ENCODE peak calls at places on chromosomes 3 and 15, in five cellular contexts. One of them, this sample, is unnamed.

GRCh38 chr3:171420667-171421066 is 39.5 kb downstream of the TNIK start:
- ATAC-seq in heart right ventricle: peak; percentile 59
- ATAC-seq in right cardiac atrium: peak; percentile 48
- ATAC-seq in left lung: peak; percentile 68
- ATAC-seq in CD4-positive, CD25-positive, alpha-beta regulatory T cell: no peak
- ATAC-seq in this sample: no peak

GRCh38 chr3:185950720-185951119 is 12.9 kb upstream of the TRA2B start:
- ATAC-seq in right cardiac atrium: no peak
- ATAC-seq in heart right ventricle: no peak
- ATAC-seq in left lung: no peak
- ATAC-seq in CD4-positive, CD25-positive, alpha-beta regulatory T cell: no peak
- ATAC-seq in this sample: no peak

GRCh38 chr15:63655683-63656372 is 58.6 kb downstream of the FBXL22 start:
- ATAC-seq in heart right ventricle: no peak
- ATAC-seq in left lung: no peak
- ATAC-seq in right cardiac atrium: peak; percentile 64
- ATAC-seq in CD4-positive, CD25-positive, alpha-beta regulatory T cell: no peak
- ATAC-seq in this sample: no peak

GRCh38 chr3:11808231-11808630 is 38.5 kb downstream of the TAMM41 start:
- ATAC-seq in right cardiac atrium: no peak
- ATAC-seq in left lung: no peak
- ATAC-seq in heart right ventricle: no peak
- ATAC-seq in CD4-positive, CD25-positive, alpha-beta regulatory T cell: no peak
- ATAC-seq in this sample: no peak

GRCh38 chr3:191702121-191702520 is 241.2 kb downstream of the PYDC2 start:
- ATAC-seq in left lung: no peak
- ATAC-seq in right cardiac atrium: no peak
- ATAC-seq in heart right ventricle: no peak
- ATAC-seq in CD4-positive, CD25-positive, alpha-beta regulatory T cell: no peak
- ATAC-seq in this sample: no peak

GRCh38 chr3:49712631-49713317 is 6.7 kb downstream of the AMIGO3 start:
- ATAC-seq in right cardiac atrium: no peak
- ATAC-seq in heart right ventricle: no peak
- ATAC-seq in CD4-positive, CD25-positive, alpha-beta regulatory T cell: no peak
- ATAC-seq in left lung: no peak
- ATAC-seq in this sample: no peak

GRCh38 chr3:48256557-48256956 is 15.7 kb downstream of the ZNF589 start:
- ATAC-seq in right cardiac atrium: no peak
- ATAC-seq in heart right ventricle: no peak
- ATAC-seq in left lung: no peak
- ATAC-seq in CD4-positive, CD25-positive, alpha-beta regulatory T cell: no peak
- ATAC-seq in this sample: no peak

GRCh38 chr3:37872413-37873160 is 10.9 kb downstream of the CTDSPL start:
- ATAC-seq in left lung: no peak
- ATAC-seq in heart right ventricle: no peak
- ATAC-seq in right cardiac atrium: peak; percentile 11
- ATAC-seq in CD4-positive, CD25-positive, alpha-beta regulatory T cell: no peak
- ATAC-seq in this sample: no peak

GRCh38 chr3:8887435-8888295 is 75.6 kb downstream of the RAD18 start:
- ATAC-seq in CD4-positive, CD25-positive, alpha-beta regulatory T cell: no peak
- ATAC-seq in left lung: no peak
- ATAC-seq in heart right ventricle: no peak
- ATAC-seq in right cardiac atrium: no peak
- ATAC-seq in this sample: no peak

GRCh38 chr15:101820781-101821180 is 8.8 kb downstream of the OR4F15 start:
- ATAC-seq in right cardiac atrium: no peak
- ATAC-seq in left lung: no peak
- ATAC-seq in CD4-positive, CD25-positive, alpha-beta regulatory T cell: no peak
- ATAC-seq in heart right ventricle: no peak
- ATAC-seq in this sample: no peak

GRCh38 chr15:67409175-67409574 is 111.8 kb upstream of the C15orf61 start:
- ATAC-seq in CD4-positive, CD25-positive, alpha-beta regulatory T cell: no peak
- ATAC-seq in heart right ventricle: no peak
- ATAC-seq in left lung: no peak
- ATAC-seq in right cardiac atrium: no peak
- ATAC-seq in this sample: no peak

GRCh38 chr15:52121006-52121405 is 8.4 kb upstream of the BCL2L10 start:
- ATAC-seq in heart right ventricle: no peak
- ATAC-seq in left lung: no peak
- ATAC-seq in right cardiac atrium: no peak
- ATAC-seq in CD4-positive, CD25-positive, alpha-beta regulatory T cell: no peak
- ATAC-seq in this sample: no peak

GRCh38 chr3:154040283-154040682 is 80.9 kb upstream of the ARHGEF26 start:
- ATAC-seq in right cardiac atrium: no peak
- ATAC-seq in heart right ventricle: no peak
- ATAC-seq in left lung: peak; percentile 56
- ATAC-seq in CD4-positive, CD25-positive, alpha-beta regulatory T cell: no peak
- ATAC-seq in this sample: no peak

GRCh38 chr15:25465835-25466234 is 27.0 kb upstream of the UBE3A start:
- ATAC-seq in left lung: peak; percentile 96
- ATAC-seq in heart right ventricle: peak; percentile 69
- ATAC-seq in right cardiac atrium: no peak
- ATAC-seq in CD4-positive, CD25-positive, alpha-beta regulatory T cell: no peak
- ATAC-seq in this sample: no peak

GRCh38 chr3:156630773-156631093 is 43.7 kb upstream of the TIPARP start:
- ATAC-seq in heart right ventricle: no peak
- ATAC-seq in left lung: no peak
- ATAC-seq in right cardiac atrium: no peak
- ATAC-seq in CD4-positive, CD25-positive, alpha-beta regulatory T cell: no peak
- ATAC-seq in this sample: no peak

GRCh38 chr15:90883971-90884718 is at the start of gene FES:
- ATAC-seq in right cardiac atrium: peak; percentile 82
- ATAC-seq in left lung: peak; percentile 81
- ATAC-seq in CD4-positive, CD25-positive, alpha-beta regulatory T cell: no peak
- ATAC-seq in heart right ventricle: peak; percentile 67
- ATAC-seq in this sample: peak; percentile 80

GRCh38 chr3:16113704-16114103 is 60.8 kb upstream of the GALNT15 start:
- ATAC-seq in CD4-positive, CD25-positive, alpha-beta regulatory T cell: no peak
- ATAC-seq in left lung: no peak
- ATAC-seq in heart right ventricle: peak; percentile 66
- ATAC-seq in right cardiac atrium: no peak
- ATAC-seq in this sample: peak; percentile 67

GRCh38 chr15:48794697-48795134 is 16.2 kb downstream of the CEP152 start:
- ATAC-seq in CD4-positive, CD25-positive, alpha-beta regulatory T cell: peak; percentile 34
- ATAC-seq in left lung: peak; percentile 76
- ATAC-seq in heart right ventricle: peak; percentile 70
- ATAC-seq in right cardiac atrium: peak; percentile 69
- ATAC-seq in this sample: peak; percentile 73

GRCh38 chr3:52372822-52373504 is 56.8 kb downstream of the DNAH1 start:
- ATAC-seq in right cardiac atrium: peak; percentile 20
- ATAC-seq in left lung: peak; percentile 33
- ATAC-seq in heart right ventricle: no peak
- ATAC-seq in CD4-positive, CD25-positive, alpha-beta regulatory T cell: no peak
- ATAC-seq in this sample: no peak

GRCh38 chr15:83970290-83970890 is 265.2 kb upstream of the GOLGA6L4 start:
- ATAC-seq in right cardiac atrium: peak; percentile 80
- ATAC-seq in heart right ventricle: peak; percentile 86
- ATAC-seq in CD4-positive, CD25-positive, alpha-beta regulatory T cell: no peak
- ATAC-seq in left lung: no peak
- ATAC-seq in this sample: peak; percentile 36

GRCh38 chr3:63278171-63278999 is at the start of gene SYNPR:
- ATAC-seq in left lung: no peak
- ATAC-seq in heart right ventricle: no peak
- ATAC-seq in CD4-positive, CD25-positive, alpha-beta regulatory T cell: no peak
- ATAC-seq in right cardiac atrium: peak; percentile 45
- ATAC-seq in this sample: no peak

GRCh38 chr15:61011576-61012336 is 217.3 kb downstream of the RORA start:
- ATAC-seq in CD4-positive, CD25-positive, alpha-beta regulatory T cell: no peak
- ATAC-seq in heart right ventricle: no peak
- ATAC-seq in right cardiac atrium: no peak
- ATAC-seq in left lung: peak; percentile 94
- ATAC-seq in this sample: no peak

GRCh38 chr3:17135696-17136095 is 250.9 kb downstream of the PLCL2 start:
- ATAC-seq in heart right ventricle: peak; percentile 30
- ATAC-seq in CD4-positive, CD25-positive, alpha-beta regulatory T cell: no peak
- ATAC-seq in right cardiac atrium: no peak
- ATAC-seq in left lung: no peak
- ATAC-seq in this sample: no peak

GRCh38 chr3:111227216-111227615 is 155.6 kb downstream of the NECTIN3 start:
- ATAC-seq in left lung: no peak
- ATAC-seq in heart right ventricle: no peak
- ATAC-seq in CD4-positive, CD25-positive, alpha-beta regulatory T cell: no peak
- ATAC-seq in right cardiac atrium: no peak
- ATAC-seq in this sample: no peak

GRCh38 chr3:172877011-172877410 is 126.5 kb downstream of the ECT2 start:
- ATAC-seq in right cardiac atrium: no peak
- ATAC-seq in heart right ventricle: no peak
- ATAC-seq in CD4-positive, CD25-positive, alpha-beta regulatory T cell: no peak
- ATAC-seq in left lung: peak; percentile 93
- ATAC-seq in this sample: no peak

GRCh38 chr3:171443211-171443957 is 16.8 kb downstream of the TNIK start:
- ATAC-seq in right cardiac atrium: peak; percentile 64
- ATAC-seq in CD4-positive, CD25-positive, alpha-beta regulatory T cell: no peak
- ATAC-seq in heart right ventricle: peak; percentile 74
- ATAC-seq in left lung: no peak
- ATAC-seq in this sample: no peak

GRCh38 chr3:159919873-159920272 is 68.8 kb upstream of the IL12A start:
- ATAC-seq in CD4-positive, CD25-positive, alpha-beta regulatory T cell: no peak
- ATAC-seq in heart right ventricle: peak; percentile 73
- ATAC-seq in right cardiac atrium: no peak
- ATAC-seq in left lung: no peak
- ATAC-seq in this sample: no peak

GRCh38 chr3:73827658-73828313 is 203.0 kb upstream of the PDZRN3 start:
- ATAC-seq in heart right ventricle: peak; percentile 89
- ATAC-seq in left lung: no peak
- ATAC-seq in right cardiac atrium: peak; percentile 86
- ATAC-seq in CD4-positive, CD25-positive, alpha-beta regulatory T cell: no peak
- ATAC-seq in this sample: peak; percentile 34

GRCh38 chr3:14225421-14225820 is 46.8 kb downstream of the LSM3 start:
- ATAC-seq in heart right ventricle: no peak
- ATAC-seq in CD4-positive, CD25-positive, alpha-beta regulatory T cell: no peak
- ATAC-seq in right cardiac atrium: peak; percentile 16
- ATAC-seq in left lung: peak; percentile 59
- ATAC-seq in this sample: no peak

GRCh38 chr15:76996526-76997401 is 1.8 kb downstream of the PSTPIP1 start:
- ATAC-seq in right cardiac atrium: peak; percentile 68
- ATAC-seq in heart right ventricle: peak; percentile 63
- ATAC-seq in left lung: peak; percentile 41
- ATAC-seq in CD4-positive, CD25-positive, alpha-beta regulatory T cell: peak; percentile 58
- ATAC-seq in this sample: peak; percentile 46

GRCh38 chr3:157122116-157122515 is 37.8 kb downstream of the CCNL1 start:
- ATAC-seq in CD4-positive, CD25-positive, alpha-beta regulatory T cell: no peak
- ATAC-seq in left lung: peak; percentile 57
- ATAC-seq in heart right ventricle: peak; percentile 53
- ATAC-seq in right cardiac atrium: no peak
- ATAC-seq in this sample: no peak

GRCh38 chr3:133476971-133477375 is 77.1 kb downstream of the BFSP2 start:
- ATAC-seq in right cardiac atrium: no peak
- ATAC-seq in left lung: no peak
- ATAC-seq in CD4-positive, CD25-positive, alpha-beta regulatory T cell: no peak
- ATAC-seq in heart right ventricle: no peak
- ATAC-seq in this sample: no peak

GRCh38 chr15:92021765-92022164 is 168.3 kb downstream of the SLCO3A1 start:
- ATAC-seq in heart right ventricle: no peak
- ATAC-seq in CD4-positive, CD25-positive, alpha-beta regulatory T cell: no peak
- ATAC-seq in left lung: no peak
- ATAC-seq in right cardiac atrium: no peak
- ATAC-seq in this sample: no peak

GRCh38 chr3:172585954-172586353 is 62.7 kb upstream of the TNFSF10 start:
- ATAC-seq in left lung: no peak
- ATAC-seq in right cardiac atrium: peak; percentile 19
- ATAC-seq in CD4-positive, CD25-positive, alpha-beta regulatory T cell: no peak
- ATAC-seq in heart right ventricle: no peak
- ATAC-seq in this sample: no peak

GRCh38 chr3:141737828-141738635 is at the start of gene RNF7:
- ATAC-seq in left lung: peak; percentile 97
- ATAC-seq in CD4-positive, CD25-positive, alpha-beta regulatory T cell: peak; percentile 95
- ATAC-seq in heart right ventricle: peak; percentile 99
- ATAC-seq in right cardiac atrium: peak; percentile 99
- ATAC-seq in this sample: peak; percentile 98

GRCh38 chr3:81985996-81986723 is 224.7 kb upstream of the GBE1 start:
- ATAC-seq in CD4-positive, CD25-positive, alpha-beta regulatory T cell: no peak
- ATAC-seq in right cardiac atrium: no peak
- ATAC-seq in left lung: no peak
- ATAC-seq in heart right ventricle: no peak
- ATAC-seq in this sample: no peak

GRCh38 chr3:25474000-25474399 is 45.9 kb downstream of the RARB start:
- ATAC-seq in heart right ventricle: peak; percentile 39
- ATAC-seq in right cardiac atrium: no peak
- ATAC-seq in left lung: no peak
- ATAC-seq in CD4-positive, CD25-positive, alpha-beta regulatory T cell: no peak
- ATAC-seq in this sample: no peak
- H3K4me1 ChIP-seq in heart right ventricle: peaks cover 43% of the 10 kb centered on the region
- H3K4me1 ChIP-seq in right cardiac atrium: peaks cover 6% of the 10 kb centered on the region
- H3K4me1 ChIP-seq in left lung: peaks cover 9% of the 10 kb centered on the region
- H3K4me1 ChIP-seq in CD4-positive, CD25-positive, alpha-beta regulatory T cell: no peaks in the 10 kb centered on the region
- H3K4me1 ChIP-seq in this sample: peaks cover 90% of the 10 kb centered on the region

DNA sequence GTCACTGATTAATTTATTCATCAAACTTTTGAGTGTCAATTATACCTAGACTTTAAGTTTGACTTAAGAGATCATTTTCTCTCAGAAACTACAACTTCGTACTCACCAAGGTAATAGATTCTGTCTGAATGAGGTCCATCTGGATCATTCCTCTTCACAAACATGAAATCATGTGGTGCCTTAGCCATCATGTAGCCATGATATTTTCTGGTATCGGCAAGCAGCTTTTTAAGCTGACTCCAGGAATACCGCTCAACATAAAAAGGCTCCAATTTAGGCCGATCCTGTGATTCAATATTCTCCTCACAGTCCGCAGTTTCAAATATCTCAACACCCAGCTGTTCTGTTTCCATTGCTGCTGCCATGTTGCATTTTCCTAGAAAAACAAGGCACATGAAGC is 5.3 kb downstream of the DPP8 start:
- ATAC-seq in CD4-positive, CD25-positive, alpha-beta regulatory T cell: no peak
- ATAC-seq in right cardiac atrium: no peak
- ATAC-seq in heart right ventricle: no peak
- ATAC-seq in left lung: no peak
- ATAC-seq in this sample: no peak
- H3K4me1 ChIP-seq in CD4-positive, CD25-positive, alpha-beta regulatory T cell: peaks cover 21% of the 10 kb centered on the region
- H3K4me1 ChIP-seq in right cardiac atrium: peaks cover 3% of the 10 kb centered on the region
- H3K4me1 ChIP-seq in heart right ventricle: peaks cover 20% of the 10 kb centered on the region
- H3K4me1 ChIP-seq in left lung: peaks cover 9% of the 10 kb centered on the region
- H3K4me1 ChIP-seq in this sample: peaks cover 65% of the 10 kb centered on the region

GRCh38 chr3:101938262-101938847 is 89.0 kb downstream of the NFKBIZ start:
- ATAC-seq in left lung: no peak
- ATAC-seq in heart right ventricle: no peak
- ATAC-seq in right cardiac atrium: no peak
- ATAC-seq in CD4-positive, CD25-positive, alpha-beta regulatory T cell: no peak
- ATAC-seq in this sample: no peak
- H3K4me1 ChIP-seq in left lung: peaks cover 6% of the 10 kb centered on the region
- H3K4me1 ChIP-seq in heart right ventricle: peaks cover 17% of the 10 kb centered on the region
- H3K4me1 ChIP-seq in right cardiac atrium: peaks cover 2% of the 10 kb centered on the region
- H3K4me1 ChIP-seq in CD4-positive, CD25-positive, alpha-beta regulatory T cell: peaks cover 57% of the 10 kb centered on the region
- H3K4me1 ChIP-seq in this sample: peaks cover 23% of the 10 kb centered on the region

DNA sequence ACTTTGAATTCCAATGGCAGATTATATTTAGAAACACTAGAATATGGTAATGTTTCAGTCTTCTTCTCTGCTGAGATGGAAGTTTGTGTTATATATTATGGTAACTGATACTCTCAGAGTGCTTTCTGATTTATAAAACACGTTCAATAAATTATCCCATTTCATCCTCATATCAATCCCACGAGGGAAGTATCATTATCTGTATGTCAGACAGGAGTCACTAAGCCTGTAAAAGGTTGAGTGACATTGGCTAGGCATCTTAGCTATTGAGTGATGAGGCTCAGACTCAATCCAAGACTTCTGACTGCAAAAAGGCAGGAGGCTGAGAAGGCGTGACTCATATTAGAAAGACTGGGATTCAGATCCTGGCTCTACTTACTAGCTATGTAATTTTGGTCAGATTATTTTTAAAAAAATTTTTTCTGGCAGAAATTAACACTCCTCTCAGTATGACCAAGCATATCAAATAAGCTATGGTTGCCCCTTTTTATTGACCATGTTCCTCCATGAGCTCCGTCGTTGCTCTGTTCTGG is 19.4 kb downstream of the PDIA5 start:
- ATAC-seq in heart right ventricle: no peak
- ATAC-seq in left lung: no peak
- ATAC-seq in right cardiac atrium: no peak
- ATAC-seq in CD4-positive, CD25-positive, alpha-beta regulatory T cell: no peak
- ATAC-seq in this sample: no peak
- H3K4me1 ChIP-seq in heart right ventricle: peaks cover 62% of the 10 kb centered on the region
- H3K4me1 ChIP-seq in left lung: peaks cover 50% of the 10 kb centered on the region
- H3K4me1 ChIP-seq in right cardiac atrium: peaks cover 51% of the 10 kb centered on the region
- H3K4me1 ChIP-seq in CD4-positive, CD25-positive, alpha-beta regulatory T cell: no peaks in the 10 kb centered on the region
- H3K4me1 ChIP-seq in this sample: peaks cover 62% of the 10 kb centered on the region

This sample was measured in gastroesophageal sphincter.